ENCODE peak calls at places on chromosomes 3 and 15, in five cellular contexts. F is Calu3; Q is NCI-H1092 treated with DMSO at 0.1 percent for 48 hours; P is C1 segment of cervical spinal cord; K is stimulated activated CD4-positive, alpha-beta T cell treated with anti-CD3 and anti-CD28 coated beads, Interleukin-2, amount 100 ng/mL, for 48 hours. T is an unnamed sample.

GRCh38 chr15:50880651-50881114 is 27.8 kb upstream of the AP4E1 start:
- DNase-seq in F (no peak), Q (no peak), P (no peak), K (no peak), T (no peak)

GRCh38 chr3:181713673-181714270 is 2.0 kb downstream of the SOX2 start:
- DNase-seq in F (no peak), Q (no peak), P (no peak), K (no peak), T (no peak)

GRCh38 chr3:190384241-190384863 is 3.6 kb upstream of the CLDN16 start:
- DNase-seq in F (peak), Q (peak), P (no peak), K (no peak), T (peak)

GRCh38 chr15:44219073-44219472 is 24.0 kb upstream of the FRMD5 start:
- DNase-seq in F (no peak), Q (no peak), P (no peak), K (no peak), T (no peak)

GRCh38 chr3:126076140-126076539 is 7.8 kb downstream of the SLC41A3 start:
- DNase-seq in F (no peak), Q (no peak), P (no peak), K (no peak), T (no peak)

GRCh38 chr3:111735271-111735758 is 123.8 kb upstream of the PHLDB2 start:
- DNase-seq in F (peak), Q (no peak), P (no peak), K (peak), T (no peak)

GRCh38 chr3:178486903-178487302 is 49.3 kb upstream of the KCNMB2 start:
- DNase-seq in F (no peak), Q (no peak), P (no peak), K (no peak), T (no peak)

GRCh38 chr3:169348981-169349942 is 314.2 kb downstream of the MECOM start:
- DNase-seq in F (peak), Q (no peak), P (no peak), K (no peak), T (no peak)

GRCh38 chr3:140360332-140360731 is 317.5 kb upstream of the TRIM42 start:
- DNase-seq in F (no peak), Q (no peak), P (no peak), K (no peak), T (no peak)

GRCh38 chr3:32257042-32257441 is 18.6 kb downstream of the CMTM8 start:
- DNase-seq in F (no peak), Q (no peak), P (no peak), K (no peak), T (no peak)

GRCh38 chr3:41508063-41508696 is 308.9 kb downstream of the CTNNB1 start:
- DNase-seq in F (no peak), Q (no peak), P (no peak), K (no peak), T (no peak)

GRCh38 chr3:140359198-140359995 is 318.5 kb upstream of the TRIM42 start:
- DNase-seq in F (no peak), Q (peak), P (no peak), K (no peak), T (no peak)

GRCh38 chr3:127535901-127536817 is 54.4 kb downstream of the TPRA1 start:
- DNase-seq in F (no peak), Q (peak), P (no peak), K (no peak), T (no peak)

GRCh38 chr3:105997800-105998526 is 129.2 kb upstream of the CBLB start:
- DNase-seq in F (peak), Q (no peak), P (no peak), K (no peak), T (peak)

GRCh38 chr3:112084980-112085697 is 1.1 kb upstream of the C3orf52 start:
- DNase-seq in F (no peak), Q (no peak), P (no peak), K (no peak), T (no peak)

GRCh38 chr15:82572311-82572710 is 32.1 kb upstream of the RPS17 start:
- DNase-seq in F (no peak), Q (no peak), P (no peak), K (no peak), T (no peak)

GRCh38 chr3:189001559-189001958 is 170.2 kb upstream of the TPRG1 start:
- DNase-seq in F (no peak), Q (no peak), P (no peak), K (no peak), T (no peak)

GRCh38 chr3:187623285-187623814 is 46.8 kb downstream of the SST start:
- DNase-seq in F (no peak), Q (no peak), P (no peak), K (no peak), T (no peak)

GRCh38 chr3:59605318-59605717 is 555.5 kb upstream of the CFAP20DC start:
- DNase-seq in F (no peak), Q (peak), P (no peak), K (no peak), T (no peak)

GRCh38 chr15:27686376-27686775 is 412.7 kb downstream of the OCA2 start:
- DNase-seq in F (no peak), Q (no peak), P (no peak), K (no peak), T (no peak)

GRCh38 chr15:73051811-73052678 is at the start of gene NEO1:
- DNase-seq in F (peak), Q (peak), P (peak), K (peak), T (peak)

GRCh38 chr15:62316413-62317060 is 151.5 kb upstream of the C2CD4B start:
- DNase-seq in F (no peak), Q (no peak), P (no peak), K (no peak), T (no peak)

GRCh38 chr3:69354948-69355347 is 30.9 kb downstream of the FRMD4B start:
- DNase-seq in F (no peak), Q (no peak), P (no peak), K (no peak), T (no peak)